ENCODE peak calls at places on chromosomes 1 and 21, in six cellular contexts. V is heart left ventricle, T is RWPE1, K is GM12865, S is testis, F is WTC11. N is an unnamed sample.

GRCh38 chr1:112527266-112528010 is 18.7 kb downstream of the WNT2B start:
- DNase-seq in V (no peak), T (no peak), K (no peak), S (no peak), F (no peak), N (no peak)

GRCh38 chr21:23438081-23438480 is 2169.2 kb downstream of the MRPL39 start:
- DNase-seq in V (no peak), T (no peak), K (no peak), S (no peak), F (no peak), N (no peak)

GRCh38 chr1:95650631-95651030 is 416.6 kb downstream of the RWDD3 start:
- DNase-seq in V (no peak), T (peak; percentile 68), K (no peak), S (no peak), F (no peak), N (peak; percentile 72)

GRCh38 chr21:29633766-29634165 is 306.0 kb downstream of the GRIK1 start:
- DNase-seq in V (no peak), T (no peak), K (no peak), S (no peak), F (no peak), N (no peak)

GRCh38 chr1:2110738-2111673 is 60.8 kb downstream of the PRKCZ start:
- DNase-seq in V (peak; percentile 48), T (no peak), K (no peak), S (no peak), F (no peak), N (no peak)

GRCh38 chr1:240237305-240237721 is 145.6 kb downstream of the FMN2 start:
- DNase-seq in V (no peak), T (no peak), K (no peak), S (no peak), F (no peak), N (no peak)

GRCh38 chr1:156926175-156926574 is 5.7 kb downstream of the LRRC71 start:
- DNase-seq in V (no peak), T (peak; percentile 46), K (peak; percentile 54), S (peak; percentile 79), F (no peak), N (peak; percentile 97)

GRCh38 chr1:218967836-218968235 is 205.8 kb upstream of the LYPLAL1 start:
- DNase-seq in V (no peak), T (no peak), K (no peak), S (no peak), F (no peak), N (no peak)

GRCh38 chr21:38352536-38353219 is 95.9 kb downstream of the KCNJ15 start:
- DNase-seq in V (no peak), T (peak; percentile 69), K (peak; percentile 49), S (peak; percentile 78), F (peak; percentile 77), N (peak; percentile 86)

GRCh38 chr1:47682198-47682597 is 244.4 kb downstream of the FOXD2 start:
- DNase-seq in V (no peak), T (no peak), K (no peak), S (no peak), F (no peak), N (no peak)

GRCh38 chr1:71196685-71197084 is 115.8 kb upstream of the ZRANB2 start:
- DNase-seq in V (no peak), T (peak; percentile 5), K (no peak), S (no peak), F (no peak), N (peak; percentile 45)

GRCh38 chr1:82487778-82488177 is 687.0 kb downstream of the ADGRL2 start:
- DNase-seq in V (no peak), T (no peak), K (no peak), S (no peak), F (no peak), N (no peak)

GRCh38 chr21:43829575-43830119 is 35.4 kb upstream of the AGPAT3 start:
- DNase-seq in V (no peak), T (no peak), K (no peak), S (no peak), F (no peak), N (no peak)

GRCh38 chr1:59089922-59090457 is 206.9 kb upstream of the FGGY start:
- DNase-seq in V (no peak), T (no peak), K (no peak), S (no peak), F (no peak), N (no peak)

GRCh38 chr21:29875873-29876272 is 63.9 kb downstream of the GRIK1 start:
- DNase-seq in V (no peak), T (no peak), K (no peak), S (no peak), F (no peak), N (no peak)

GRCh38 chr1:38559180-38559874 is 300.2 kb downstream of the RRAGC start:
- DNase-seq in V (peak; percentile 71), T (no peak), K (peak; percentile 94), S (peak; percentile 42), F (no peak), N (no peak)

GRCh38 chr1:246689409-246689997 is 34.7 kb upstream of the SCCPDH start:
- DNase-seq in V (peak; percentile 68), T (peak; percentile 76), K (peak; percentile 76), S (peak; percentile 62), F (peak; percentile 49), N (peak; percentile 93)

GRCh38 chr1:212959266-212960220 is 9.2 kb downstream of the VASH2 start:
- DNase-seq in V (no peak), T (no peak), K (peak; percentile 90), S (no peak), F (no peak), N (no peak)

GRCh38 chr1:44828841-44829440 is 14.1 kb downstream of the PTCH2 start:
- DNase-seq in V (no peak), T (no peak), K (no peak), S (no peak), F (no peak), N (no peak)

GRCh38 chr1:156578006-156578405 is 1.5 kb upstream of the TTC24 start:
- DNase-seq in V (no peak), T (no peak), K (no peak), S (no peak), F (no peak), N (no peak)

GRCh38 chr1:17587693-17588047 is 48.2 kb downstream of the ARHGEF10L start:
- DNase-seq in V (no peak), T (no peak), K (no peak), S (no peak), F (peak; percentile 52), N (peak; percentile 30)

GRCh38 chr1:41465741-41466140 is 18.7 kb downstream of the EDN2 start:
- DNase-seq in V (no peak), T (peak; percentile 47), K (no peak), S (no peak), F (no peak), N (no peak)

GRCh38 chr1:19582318-19582717 is 61.8 kb upstream of the NBL1 start:
- DNase-seq in V (peak; percentile 77), T (peak; percentile 41), K (peak; percentile 88), S (peak; percentile 69), F (peak; percentile 91), N (peak; percentile 71)

GRCh38 chr1:220775238-220775853 is 11.4 kb upstream of the MTARC1 start:
- DNase-seq in V (no peak), T (peak; percentile 37), K (peak; percentile 53), S (peak; percentile 70), F (peak; percentile 72), N (peak; percentile 69)

GRCh38 chr1:111725192-111725591 is 14.0 kb downstream of the INKA2 start:
- DNase-seq in V (peak; percentile 77), T (no peak), K (no peak), S (peak; percentile 83), F (no peak), N (no peak)

GRCh38 chr1:156865258-156865657 is 4.6 kb downstream of the NTRK1 start:
- DNase-seq in V (no peak), T (no peak), K (no peak), S (no peak), F (no peak), N (no peak)

GRCh38 chr21:28230559-28230958 is 762.1 kb downstream of the LTN1 start:
- DNase-seq in V (no peak), T (no peak), K (no peak), S (no peak), F (no peak), N (peak; percentile 4)

DNA sequence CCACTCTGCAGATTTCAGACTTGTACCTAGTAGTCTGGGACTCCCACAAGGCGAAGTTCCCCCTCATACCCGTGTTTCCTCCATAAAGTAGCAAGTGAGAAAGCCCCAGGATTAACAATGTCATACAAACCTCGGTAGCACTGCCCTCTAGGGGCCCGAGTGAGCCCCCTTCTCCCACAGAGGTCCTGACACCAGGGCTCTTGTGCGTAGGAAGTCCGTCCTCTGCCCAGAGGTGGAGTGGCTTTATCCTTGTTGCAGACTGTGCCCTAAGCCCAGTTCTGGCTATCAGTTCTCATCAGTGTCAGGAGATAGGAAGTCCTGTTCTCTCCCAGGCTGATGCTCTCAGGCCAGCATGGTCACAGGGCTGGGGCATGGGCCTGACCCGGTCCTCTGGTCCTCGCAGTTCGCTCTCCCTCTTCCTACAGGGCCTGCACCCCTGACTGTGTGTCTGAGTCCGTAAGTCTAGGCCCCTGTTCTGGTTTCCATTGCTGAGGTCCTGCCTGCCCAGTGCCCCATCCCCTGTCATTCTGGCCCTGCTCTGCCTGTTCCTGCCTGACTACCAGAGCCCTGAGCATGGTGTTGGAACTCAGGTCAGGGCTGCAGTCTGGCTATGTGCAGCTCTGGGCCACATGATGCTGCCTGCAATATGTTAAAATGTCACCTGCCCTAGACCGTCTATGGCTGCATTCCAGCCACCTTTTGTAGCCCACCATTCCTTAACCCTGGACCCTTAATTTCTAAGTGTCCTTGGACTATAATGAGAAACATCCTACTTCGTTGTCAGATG is 285.6 kb downstream of the ASTN1 start:
- DNase-seq in V (no peak), T (no peak), K (no peak), S (no peak), F (peak; percentile 59), N (no peak)
- TF ChIP-seq CTCF in V (peak; percentile 28), T (no peak), K (peak; percentile 2), S (no peak), F (no peak), N (no peak)

DNA sequence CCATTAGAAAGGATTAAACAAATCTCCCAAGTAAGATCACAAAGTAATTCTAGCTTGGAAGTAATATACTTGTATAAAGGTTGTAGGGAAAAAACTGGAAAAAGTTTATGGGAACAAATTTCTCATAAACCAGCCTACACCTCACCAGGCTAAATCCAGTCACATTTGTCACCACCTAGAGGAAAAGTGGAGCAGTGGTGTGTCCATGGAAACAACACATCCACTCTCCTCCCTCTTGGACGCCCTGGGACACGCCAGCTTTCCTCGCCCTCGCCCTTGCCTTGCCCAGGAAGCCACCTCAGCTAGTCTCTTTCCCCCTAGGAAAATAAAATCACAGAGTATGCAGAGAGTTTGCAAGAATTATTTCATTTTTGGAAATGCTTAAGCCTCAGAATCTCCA is 2.2 kb downstream of the PALMD start:
- DNase-seq in V (peak; percentile 72), T (no peak), K (no peak), S (peak; percentile 54), F (peak; percentile 16), N (peak; percentile 62)
- TF ChIP-seq CTCF in V (peak; percentile 63), T (peak; percentile 33), K (no peak), S (peak; percentile 26), F (no peak), N (no peak)

GRCh38 chr1:244833734-244834595 is 1.5 kb upstream of the COX20 start:
- DNase-seq in V (peak; percentile 72), T (peak; percentile 28), K (peak; percentile 78), S (peak; percentile 60), F (peak; percentile 53), N (peak; percentile 88)
- TF ChIP-seq CTCF in V (peak; percentile 23), T (no peak), K (no peak), S (peak; percentile 31), F (no peak), N (peak; percentile 41)

DNA sequence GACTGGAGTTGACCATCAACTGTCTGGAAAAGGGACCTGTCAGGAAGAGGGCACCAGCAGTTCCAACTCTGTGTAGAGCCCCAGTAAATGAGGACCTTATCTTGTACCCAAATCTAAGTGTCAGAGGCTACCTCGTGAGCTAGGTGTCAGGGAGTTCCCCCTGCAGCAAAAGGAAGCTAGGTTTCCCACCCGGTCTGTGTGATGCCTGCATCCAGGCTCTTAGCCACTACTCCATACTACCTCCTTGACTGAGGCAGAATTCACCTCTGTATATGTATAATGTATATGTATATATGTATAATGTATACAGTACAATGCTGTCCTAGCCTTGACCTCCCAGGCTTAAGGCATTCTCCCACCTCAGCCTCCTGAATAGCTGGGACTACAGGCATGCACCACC is 15.5 kb upstream of the LUZP1 start:
- DNase-seq in V (no peak), T (no peak), K (no peak), S (no peak), F (no peak), N (no peak)
- TF ChIP-seq CTCF in V (no peak), T (no peak), K (no peak), S (no peak), F (no peak), N (no peak)

N was measured in MCF 10A.